ENCODE peak calls at places on chromosomes 7 and 10, in four cellular contexts. W, G, H and Q are unnamed samples.

GRCh38 chr10:80320377-80320776 is 30.9 kb upstream of the MAT1A start:
- DNase-seq in W (no peak), H (no peak), G (no peak), Q (no peak)

GRCh38 chr7:69656077-69656476 is 57.8 kb downstream of the AUTS2 start:
- DNase-seq in G (no peak), W (no peak), H (no peak), Q (no peak)

GRCh38 chr7:47511698-47512370 is 70.1 kb downstream of the TNS3 start:
- DNase-seq in H (no peak), G (no peak), W (no peak), Q (no peak)

GRCh38 chr7:23615331-23615730 is 18.1 kb downstream of the CCDC126 start:
- DNase-seq in G (no peak), W (no peak), H (no peak), Q (no peak)

GRCh38 chr10:36469585-36469984 is 655.8 kb upstream of the ANKRD30A start:
- DNase-seq in G (no peak), H (no peak), W (no peak), Q (no peak)

GRCh38 chr7:78062214-78062613 is 263.6 kb downstream of the PHTF2 start:
- DNase-seq in W (no peak), H (no peak), G (no peak), Q (no peak)

GRCh38 chr7:14892961-14893360 is 9.6 kb downstream of the DGKB start:
- DNase-seq in G (no peak), W (no peak), H (no peak), Q (no peak)

GRCh38 chr7:149524399-149524798 is 26.8 kb upstream of the ZNF746 start:
- DNase-seq in W (no peak), H (no peak), G (peak; percentile 2), Q (no peak)

GRCh38 chr10:62815373-62816111 is 624 bp downstream of the EGR2 start:
- DNase-seq in H (peak; percentile 27), W (no peak), G (no peak), Q (no peak)

GRCh38 chr10:122279725-122280141 is 8.6 kb downstream of the BTBD16 start:
- DNase-seq in W (peak; percentile 70), H (no peak), G (no peak), Q (no peak)

GRCh38 chr10:29285624-29286051 is 3.2 kb upstream of the LYZL1 start:
- DNase-seq in W (no peak), H (no peak), G (no peak), Q (no peak)

GRCh38 chr10:35691522-35692236 is 49.6 kb upstream of the FZD8 start:
- DNase-seq in W (no peak), H (no peak), G (no peak), Q (no peak)

GRCh38 chr7:26792573-26792972 is 71.8 kb downstream of the SKAP2 start:
- DNase-seq in H (no peak), W (no peak), G (no peak), Q (no peak)